ENCODE peak calls at places on chromosome 9, in nine cellular contexts. Z, S, K, D, R, M, W, U and H are unnamed samples.

GRCh38 chr9:74078647-74079046 is 418.5 kb upstream of the RORB start:
- DNase-seq in Z (no peak), S (no peak), K (no peak), D (no peak), R (no peak), M (no peak), W (peak; percentile 97), U (no peak), H (no peak)

GRCh38 chr9:99253772-99254431 is 31.8 kb downstream of the SEC61B start:
- DNase-seq in Z (no peak), S (no peak), K (peak; percentile 78), D (peak; percentile 68), R (peak; percentile 93), M (no peak), W (peak; percentile 18), U (no peak), H (peak; percentile 3)

GRCh38 chr9:4010309-4010708 is 289.6 kb downstream of the GLIS3 start:
- DNase-seq in Z (no peak), S (no peak), K (no peak), D (no peak), R (no peak), M (no peak), W (no peak), U (no peak), H (no peak)

GRCh38 chr9:113564804-113565237 is 101.3 kb downstream of the RGS3 start:
- DNase-seq in Z (peak; percentile 88), S (no peak), K (peak; percentile 80), D (peak; percentile 94), R (no peak), M (peak; percentile 82), W (peak; percentile 81), U (peak; percentile 50), H (no peak)

GRCh38 chr9:109012009-109012875 is 1.1 kb downstream of the CTNNAL1 start:
- DNase-seq in Z (peak; percentile 83), S (peak; percentile 72), K (no peak), D (peak; percentile 85), R (peak; percentile 52), M (peak; percentile 83), W (peak; percentile 96), U (peak; percentile 64), H (peak; percentile 12)

GRCh38 chr9:86322973-86323644 is 31.1 kb downstream of the TUT7 start:
- DNase-seq in Z (no peak), S (no peak), K (no peak), D (no peak), R (no peak), M (no peak), W (peak; percentile 84), U (no peak), H (no peak)

GRCh38 chr9:134930404-134930803 is 12.7 kb upstream of the FCN1 start:
- DNase-seq in Z (no peak), S (no peak), K (peak; percentile 76), D (peak; percentile 58), R (no peak), M (no peak), W (no peak), U (no peak), H (no peak)

GRCh38 chr9:94872921-94873511 is 146.5 kb downstream of the AOPEP start:
- DNase-seq in Z (no peak), S (peak; percentile 65), K (no peak), D (no peak), R (no peak), M (no peak), W (peak; percentile 92), U (no peak), H (no peak)

GRCh38 chr9:126301985-126302603 is 24.5 kb upstream of the MVB12B start:
- DNase-seq in Z (peak; percentile 61), S (peak; percentile 43), K (no peak), D (no peak), R (peak; percentile 73), M (peak; percentile 80), W (peak; percentile 54), U (peak; percentile 58), H (peak; percentile 51)

GRCh38 chr9:479316-479715 is 264.7 kb downstream of the DOCK8 start:
- DNase-seq in Z (no peak), S (no peak), K (no peak), D (no peak), R (no peak), M (no peak), W (peak; percentile 13), U (no peak), H (no peak)

GRCh38 chr9:129307227-129307970 is 129.3 kb upstream of the IER5L start:
- DNase-seq in Z (no peak), S (no peak), K (no peak), D (peak; percentile 20), R (no peak), M (no peak), W (peak; percentile 43), U (peak; percentile 23), H (no peak)

GRCh38 chr9:132069046-132069898 is 10.4 kb downstream of the MED27 start:
- DNase-seq in Z (no peak), S (no peak), K (no peak), D (no peak), R (no peak), M (no peak), W (peak; percentile 92), U (no peak), H (no peak)

GRCh38 chr9:15231788-15232635 is 75.0 kb downstream of the TTC39B start:
- DNase-seq in Z (peak; percentile 29), S (no peak), K (no peak), D (no peak), R (peak; percentile 6), M (peak; percentile 17), W (peak; percentile 37), U (no peak), H (no peak)

GRCh38 chr9:97502984-97503861 is 1.8 kb downstream of the TMOD1 start:
- DNase-seq in Z (no peak), S (no peak), K (no peak), D (no peak), R (no peak), M (no peak), W (no peak), U (no peak), H (no peak)

GRCh38 chr9:81182421-81182820 is 506.9 kb downstream of the TLE1 start:
- DNase-seq in Z (peak; percentile 5), S (no peak), K (no peak), D (no peak), R (no peak), M (peak; percentile 13), W (peak; percentile 95), U (no peak), H (no peak)

GRCh38 chr9:131278421-131279111 is 2.3 kb upstream of the FAM78A start:
- DNase-seq in Z (no peak), S (no peak), K (peak; percentile 86), D (no peak), R (no peak), M (no peak), W (no peak), U (no peak), H (peak; percentile 50)

GRCh38 chr9:88651682-88652633 is 117.0 kb downstream of the NXNL2 start:
- DNase-seq in Z (peak; percentile 82), S (peak; percentile 96), K (no peak), D (peak; percentile 93), R (no peak), M (peak; percentile 67), W (peak; percentile 99), U (peak; percentile 55), H (no peak)
- TF ChIP-seq CTCF in Z (no peak), S (no peak), K (no peak), D (no peak), R (no peak), M (no peak), W (peak; percentile 29), U (no peak), H (no peak)

GRCh38 chr9:137070201-137070905 is at the start of gene SAPCD2:
- DNase-seq in Z (peak; percentile 93), S (peak; percentile 66), K (peak; percentile 94), D (peak; percentile 96), R (peak; percentile 94), M (peak; percentile 93), W (peak; percentile 83), U (peak; percentile 82), H (peak; percentile 84)
- H3K27ac ChIP-seq in Z (peak within 1 kb of the TSS; percentile 56), S (no peak within 1 kb of the TSS), K (peak within 1 kb of the TSS; percentile 85), D (peak within 1 kb of the TSS; percentile 78), R (peak within 1 kb of the TSS; percentile 46), M (peak within 1 kb of the TSS; percentile 49), W (no peak within 1 kb of the TSS), U (peak within 1 kb of the TSS; percentile 10), H (peak within 1 kb of the TSS; percentile 30)

GRCh38 chr9:106872641-106873040 is 9.7 kb downstream of the ZNF462 start:
- DNase-seq in Z (no peak), S (no peak), K (no peak), D (no peak), R (no peak), M (no peak), W (no peak), U (no peak), H (no peak)

GRCh38 chr9:106868096-106868495 is 5.1 kb downstream of the ZNF462 start:
- DNase-seq in Z (no peak), S (no peak), K (no peak), D (no peak), R (no peak), M (no peak), W (no peak), U (no peak), H (no peak)

GRCh38 chr9:106868565-106868964 is 5.6 kb downstream of the ZNF462 start:
- DNase-seq in Z (no peak), S (peak; percentile 50), K (no peak), D (no peak), R (no peak), M (no peak), W (no peak), U (peak; percentile 84), H (no peak)

GRCh38 chr9:106869028-106869427 is 6.1 kb downstream of the ZNF462 start:
- DNase-seq in Z (no peak), S (no peak), K (no peak), D (no peak), R (no peak), M (no peak), W (no peak), U (no peak), H (no peak)

DNA sequence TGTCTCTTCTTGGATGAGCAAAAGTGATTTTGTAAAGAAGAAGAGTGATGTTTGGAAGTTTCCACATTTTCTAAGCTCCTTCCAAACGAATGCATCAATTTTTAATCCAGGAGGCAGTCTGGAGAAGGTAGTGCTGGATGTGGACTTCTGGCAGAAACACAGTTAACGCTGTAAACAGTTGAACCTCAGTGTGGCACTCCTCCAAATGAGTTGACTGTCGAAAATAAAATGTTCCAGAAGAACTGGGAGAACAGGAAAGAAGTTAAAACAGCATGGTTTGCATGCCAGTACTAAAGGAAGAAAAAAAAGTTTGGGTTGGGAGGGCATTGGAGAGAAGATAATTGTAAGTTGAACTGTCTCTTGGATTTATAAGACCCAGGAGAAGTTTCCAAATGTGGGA is 6.5 kb downstream of the ZNF462 start:
- DNase-seq in Z (peak; percentile 45), S (peak; percentile 67), K (no peak), D (no peak), R (no peak), M (no peak), W (peak; percentile 65), U (no peak), H (no peak)
- H3K4me3 ChIP-seq in Z (no peak overlapping the region), S (no peak overlapping the region), K (no peak overlapping the region), D (no peak overlapping the region), R (no peak overlapping the region), M (no peak overlapping the region), W (no peak overlapping the region), U (no peak overlapping the region), H (no peak overlapping the region)

DNA sequence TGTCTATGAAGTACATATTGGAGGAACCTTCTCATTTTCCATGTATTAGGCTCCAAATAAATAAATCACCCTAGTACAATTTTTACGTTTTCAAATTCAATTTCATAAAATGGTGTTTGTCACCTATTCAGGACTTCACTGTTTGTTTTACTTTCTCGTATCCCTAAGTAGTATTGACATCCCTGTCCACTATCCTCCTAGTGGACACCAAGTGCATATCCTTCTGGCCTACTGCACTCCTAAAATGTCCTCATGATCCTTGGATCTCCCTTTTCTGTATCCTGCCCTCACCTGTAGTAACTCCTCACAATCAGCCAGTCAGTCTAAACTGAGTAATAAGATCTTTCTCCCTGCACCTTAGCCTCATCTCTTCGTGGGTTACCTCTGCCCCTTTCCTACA is 539.9 kb downstream of the DMRTA1 start:
- DNase-seq in Z (no peak), S (no peak), K (no peak), D (no peak), R (no peak), M (no peak), W (no peak), U (no peak), H (no peak)
- TF ChIP-seq CTCF in Z (no peak), S (no peak), K (no peak), D (no peak), R (no peak), M (no peak), W (no peak), U (no peak), H (no peak)